ENCODE peak calls at places on chromosomes 7 and 10, in five cellular contexts. Z is right lobe of liver, U is A549, T is lower lobe of right lung, L is adrenal gland. Q is an unnamed sample.

GRCh38 chr10:26516540-26517101 is 78.5 kb downstream of the APBB1IP start:
- DNase-seq in L (no peak), T (no peak), U (no peak), Z (no peak), Q (no peak)

GRCh38 chr7:91653257-91653656 is 227.2 kb downstream of the MTERF1 start:
- DNase-seq in T (no peak), L (no peak), U (no peak), Z (no peak), Q (no peak)

GRCh38 chr7:101200862-101201599 is at the start of gene MOGAT3:
- DNase-seq in T (no peak), U (no peak), Z (peak; percentile 84), L (no peak), Q (peak; percentile 91)

GRCh38 chr10:96025566-96025965 is 17.8 kb upstream of the CCNJ start:
- DNase-seq in U (peak; percentile 18), Z (no peak), L (no peak), T (no peak), Q (no peak)

GRCh38 chr7:133850497-133851070 is 276.6 kb upstream of the LRGUK start:
- DNase-seq in Z (no peak), T (no peak), U (no peak), L (no peak), Q (no peak)

GRCh38 chr7:135793841-135794240 is 45.2 kb upstream of the FAM180A start:
- DNase-seq in T (no peak), U (no peak), Z (no peak), L (no peak), Q (no peak)

GRCh38 chr10:2508971-2509605 is 558.3 kb upstream of the PFKP start:
- DNase-seq in T (no peak), Z (no peak), U (no peak), L (no peak), Q (no peak)

GRCh38 chr7:103524042-103524907 is 78.3 kb upstream of the SLC26A5 start:
- DNase-seq in Z (no peak), U (peak; percentile 7), T (no peak), L (no peak), Q (no peak)

GRCh38 chr10:22544325-22545068 is 169.9 kb downstream of the PIP4K2A start:
- DNase-seq in Z (no peak), T (peak; percentile 62), L (no peak), U (no peak), Q (no peak)

GRCh38 chr10:50331486-50331885 is 80.2 kb upstream of the ASAH2 start:
- DNase-seq in L (no peak), U (no peak), T (no peak), Z (no peak), Q (no peak)

GRCh38 chr10:84360634-84361365 is 32.4 kb downstream of the CCSER2 start:
- DNase-seq in Z (no peak), T (no peak), U (no peak), L (no peak), Q (no peak)

DNA sequence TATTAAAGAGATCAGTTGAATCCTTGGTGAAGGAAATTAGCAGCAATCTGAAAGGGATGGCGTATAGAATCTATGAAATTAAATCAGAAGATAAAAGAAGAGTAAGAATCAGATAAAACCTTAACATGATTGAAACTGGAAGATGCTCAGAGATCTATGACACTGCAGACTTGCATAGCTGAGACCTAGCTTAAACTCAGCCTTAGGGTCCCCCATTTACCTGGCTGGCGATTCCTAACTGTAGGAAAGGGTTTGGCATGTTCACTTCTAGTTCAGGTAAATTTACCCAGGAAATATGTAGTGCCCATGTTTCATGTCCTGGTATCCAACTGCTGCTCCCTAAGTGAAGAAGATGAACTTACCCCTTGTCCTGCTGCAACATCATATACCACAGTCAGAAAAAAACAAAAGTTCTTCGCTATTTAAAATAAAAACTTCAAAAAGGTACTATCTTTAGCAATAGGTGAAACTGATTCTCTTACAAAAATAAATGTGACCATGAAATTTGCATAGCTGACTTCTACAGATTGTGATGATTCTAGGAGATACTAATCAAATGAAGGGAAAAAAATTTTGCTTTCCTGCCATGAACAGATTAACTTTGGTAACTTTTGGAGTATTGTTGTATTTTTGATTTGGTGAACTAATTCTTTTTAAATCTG is 47.8 kb upstream of the TMEM243 start:
- DNase-seq in Z (no peak), T (no peak), U (no peak), L (no peak), Q (no peak)
- H3K4me3 ChIP-seq in Z (no peak overlapping the region), T (no peak overlapping the region), U (no peak overlapping the region), L (no peak overlapping the region), Q (no peak overlapping the region)

GRCh38 chr10:73044378-73045285 is 52.0 kb downstream of the P4HA1 start:
- DNase-seq in Z (no peak), L (no peak), T (no peak), U (no peak), Q (no peak)

GRCh38 chr10:73043319-73043718 is 53.3 kb downstream of the P4HA1 start:
- DNase-seq in Z (no peak), T (no peak), U (no peak), L (no peak), Q (no peak)

GRCh38 chr10:73042130-73042529 is 54.5 kb downstream of the P4HA1 start:
- DNase-seq in Z (no peak), U (no peak), L (no peak), T (no peak), Q (no peak)

GRCh38 chr10:73039635-73040034 is 57.0 kb downstream of the P4HA1 start:
- DNase-seq in Z (no peak), U (no peak), T (no peak), L (no peak), Q (no peak)

GRCh38 chr10:73043766-73044377 is 52.8 kb downstream of the P4HA1 start:
- DNase-seq in Z (no peak), U (no peak), T (no peak), L (no peak), Q (no peak)
- H3K27ac ChIP-seq in Z (no peak overlapping the region), U (peak overlapping the region; percentile 29), T (no peak overlapping the region), L (peak overlapping the region; percentile 64), Q (no peak overlapping the region)

DNA sequence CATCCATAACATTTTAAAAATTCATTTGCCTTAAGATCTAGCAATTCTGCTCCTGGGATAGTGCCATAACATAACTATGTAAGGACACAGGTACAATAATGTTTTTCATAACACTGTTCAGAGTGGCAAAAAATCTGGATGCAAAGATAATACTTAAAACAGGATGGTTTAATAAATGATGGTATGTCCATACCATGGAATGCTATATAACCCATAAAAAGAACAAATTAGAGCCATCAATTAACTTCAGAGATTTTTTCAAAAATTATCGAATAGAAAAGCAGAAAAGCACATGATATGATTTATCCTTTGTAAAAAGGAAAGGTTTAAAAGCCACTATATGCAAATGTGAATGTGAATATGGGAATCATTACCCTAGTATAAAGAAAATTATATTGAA is 193.4 kb upstream of the LRRN3 start:
- DNase-seq in U (no peak), T (no peak), L (no peak), Z (no peak), Q (no peak)
- H3K4me3 ChIP-seq in U (no peak overlapping the region), T (no peak overlapping the region), L (no peak overlapping the region), Z (no peak overlapping the region), Q (no peak overlapping the region)

GRCh38 chr7:36971515-36972139 is 247.3 kb upstream of the AOAH start:
- DNase-seq in U (no peak), T (no peak), L (no peak), Z (no peak), Q (no peak)
- H3K27ac ChIP-seq in U (peak overlapping the region; percentile 16), T (no peak overlapping the region), L (no peak overlapping the region), Z (peak overlapping the region; percentile 71), Q (no peak overlapping the region)